ENCODE peak calls at places on chromosome 13, in five cellular contexts. One of them, this sample, is unnamed.

GRCh38 chr13:99960663-99961440 is 10.7 kb downstream of the ZIC5 start:
- DNase-seq in Calu3: no peak
- DNase-seq in stimulated activated CD4-positive, alpha-beta T cell treated with anti-CD3 and anti-CD28 coated beads, TNF-alpha, amount 100 ng/mL, for 24 hours: no peak
- DNase-seq in KBM-7: no peak
- DNase-seq in frontal cortex: no peak
- DNase-seq in this sample: no peak

GRCh38 chr13:40064723-40065122 is 409.3 kb downstream of the COG6 start:
- DNase-seq in Calu3: peak
- DNase-seq in stimulated activated CD4-positive, alpha-beta T cell treated with anti-CD3 and anti-CD28 coated beads, TNF-alpha, amount 100 ng/mL, for 24 hours: no peak
- DNase-seq in KBM-7: no peak
- DNase-seq in frontal cortex: no peak
- DNase-seq in this sample: no peak

GRCh38 chr13:79491715-79492114 is 10.8 kb downstream of the NDFIP2 start:
- DNase-seq in Calu3: no peak
- DNase-seq in stimulated activated CD4-positive, alpha-beta T cell treated with anti-CD3 and anti-CD28 coated beads, TNF-alpha, amount 100 ng/mL, for 24 hours: no peak
- DNase-seq in KBM-7: no peak
- DNase-seq in frontal cortex: no peak
- DNase-seq in this sample: no peak

GRCh38 chr13:51151463-51151862 is 40.4 kb upstream of the C13orf42 start:
- DNase-seq in Calu3: no peak
- DNase-seq in stimulated activated CD4-positive, alpha-beta T cell treated with anti-CD3 and anti-CD28 coated beads, TNF-alpha, amount 100 ng/mL, for 24 hours: no peak
- DNase-seq in KBM-7: no peak
- DNase-seq in frontal cortex: no peak
- DNase-seq in this sample: no peak

GRCh38 chr13:100957741-100958140 is 283.1 kb upstream of the TMTC4 start:
- DNase-seq in Calu3: no peak
- DNase-seq in stimulated activated CD4-positive, alpha-beta T cell treated with anti-CD3 and anti-CD28 coated beads, TNF-alpha, amount 100 ng/mL, for 24 hours: no peak
- DNase-seq in KBM-7: no peak
- DNase-seq in frontal cortex: no peak
- DNase-seq in this sample: no peak

GRCh38 chr13:52665325-52665724 is 12.7 kb downstream of the SUGT1 start:
- DNase-seq in Calu3: no peak
- DNase-seq in stimulated activated CD4-positive, alpha-beta T cell treated with anti-CD3 and anti-CD28 coated beads, TNF-alpha, amount 100 ng/mL, for 24 hours: no peak
- DNase-seq in KBM-7: peak
- DNase-seq in frontal cortex: no peak
- DNase-seq in this sample: peak

GRCh38 chr13:79655509-79655908 is 174.6 kb downstream of the NDFIP2 start:
- DNase-seq in Calu3: no peak
- DNase-seq in stimulated activated CD4-positive, alpha-beta T cell treated with anti-CD3 and anti-CD28 coated beads, TNF-alpha, amount 100 ng/mL, for 24 hours: no peak
- DNase-seq in KBM-7: no peak
- DNase-seq in frontal cortex: no peak
- DNase-seq in this sample: no peak

GRCh38 chr13:36872621-36873020 is 47.4 kb downstream of the SMAD9 start:
- DNase-seq in Calu3: no peak
- DNase-seq in stimulated activated CD4-positive, alpha-beta T cell treated with anti-CD3 and anti-CD28 coated beads, TNF-alpha, amount 100 ng/mL, for 24 hours: no peak
- DNase-seq in KBM-7: no peak
- DNase-seq in frontal cortex: peak
- DNase-seq in this sample: no peak

GRCh38 chr13:113859311-113860050 is 4.4 kb downstream of the GAS6 start:
- DNase-seq in Calu3: no peak
- DNase-seq in stimulated activated CD4-positive, alpha-beta T cell treated with anti-CD3 and anti-CD28 coated beads, TNF-alpha, amount 100 ng/mL, for 24 hours: no peak
- DNase-seq in KBM-7: no peak
- DNase-seq in frontal cortex: no peak
- DNase-seq in this sample: no peak

GRCh38 chr13:87810391-87810801 is 139.2 kb downstream of the SLITRK5 start:
- DNase-seq in Calu3: no peak
- DNase-seq in stimulated activated CD4-positive, alpha-beta T cell treated with anti-CD3 and anti-CD28 coated beads, TNF-alpha, amount 100 ng/mL, for 24 hours: no peak
- DNase-seq in KBM-7: no peak
- DNase-seq in frontal cortex: no peak
- DNase-seq in this sample: peak

GRCh38 chr13:112844879-112845278 is 124.1 kb upstream of the MCF2L start:
- DNase-seq in Calu3: no peak
- DNase-seq in stimulated activated CD4-positive, alpha-beta T cell treated with anti-CD3 and anti-CD28 coated beads, TNF-alpha, amount 100 ng/mL, for 24 hours: no peak
- DNase-seq in KBM-7: no peak
- DNase-seq in frontal cortex: no peak
- DNase-seq in this sample: no peak

GRCh38 chr13:104577029-104577820 is 1511.0 kb upstream of the SLC10A2 start:
- DNase-seq in Calu3: no peak
- DNase-seq in stimulated activated CD4-positive, alpha-beta T cell treated with anti-CD3 and anti-CD28 coated beads, TNF-alpha, amount 100 ng/mL, for 24 hours: no peak
- DNase-seq in KBM-7: no peak
- DNase-seq in frontal cortex: no peak
- DNase-seq in this sample: peak

This sample was measured in OCI-M1.